ENCODE peak calls at places on chromosomes 13 and 19, in eight cellular contexts. I is right lobe of liver; Z is neural crest cell; Y is KBM-7; A is H1; X is CD8-positive, alpha-beta memory T cell; V is cardiac muscle cell; B is stimulated activated CD4-positive, alpha-beta T cell treated with anti-CD3 and anti-CD28 coated beads, Interleukin-4, amount 100 ng/mL, for 4 hours. F is an unnamed sample.

GRCh38 chr19:45250216-45250831 is 747 bp upstream of the MARK4 start:
- DNase-seq in Y (no peak), I (no peak), V (no peak), Z (no peak), X (no peak), A (no peak), B (no peak), F (no peak)

GRCh38 chr19:15374105-15374651 is 5.4 kb downstream of the AKAP8 start:
- DNase-seq in Y (no peak), Z (no peak), V (no peak), X (no peak), A (no peak), B (no peak), I (peak), F (no peak)

GRCh38 chr13:73228546-73228945 is 169.7 kb downstream of the KLF5 start:
- DNase-seq in Z (no peak), Y (no peak), X (no peak), B (peak), A (no peak), I (no peak), V (no peak), F (peak)

GRCh38 chr19:29384676-29385075 is 141.1 kb upstream of the VSTM2B start:
- DNase-seq in Y (no peak), X (no peak), B (no peak), Z (peak), V (no peak), A (no peak), I (no peak), F (no peak)

GRCh38 chr13:111005364-111005763 is 90.5 kb upstream of the ANKRD10 start:
- DNase-seq in Z (no peak), B (no peak), X (no peak), A (no peak), Y (no peak), I (no peak), V (no peak), F (no peak)

GRCh38 chr19:8641908-8642547 is 11.6 kb downstream of the NFILZ start:
- DNase-seq in X (no peak), Y (peak), V (peak), A (no peak), I (no peak), B (no peak), Z (peak), F (peak)

GRCh38 chr19:38862321-38863059 is 12.7 kb upstream of the HNRNPL start:
- DNase-seq in Z (no peak), I (no peak), B (no peak), Y (peak), X (no peak), A (no peak), V (no peak), F (peak)

GRCh38 chr13:21074601-21075302 is 13.4 kb upstream of the LATS2 start:
- DNase-seq in A (no peak), V (no peak), Z (no peak), Y (peak), B (peak), X (no peak), I (no peak), F (no peak)

GRCh38 chr19:44553478-44554171 is 24.1 kb upstream of the CEACAM20 start:
- DNase-seq in B (no peak), Y (peak), V (no peak), A (no peak), Z (no peak), I (no peak), X (no peak), F (peak)

GRCh38 chr19:58469241-58470013 is 2.5 kb downstream of the ZNF324 start:
- DNase-seq in Y (no peak), A (no peak), Z (no peak), X (no peak), B (no peak), I (no peak), V (no peak), F (no peak)

GRCh38 chr13:23619073-23619855 is 49.1 kb downstream of the TNFRSF19 start:
- DNase-seq in V (no peak), A (no peak), I (no peak), Z (no peak), X (no peak), Y (no peak), B (no peak), F (no peak)

GRCh38 chr13:80338781-80339577 is 1.9 kb downstream of the SPRY2 start:
- DNase-seq in X (no peak), Y (peak), B (no peak), Z (peak), V (peak), I (peak), A (no peak), F (peak)

GRCh38 chr13:102011539-102011938 is 390.3 kb downstream of the FGF14 start:
- DNase-seq in A (no peak), Y (no peak), V (no peak), B (no peak), Z (no peak), I (no peak), X (no peak), F (no peak)

GRCh38 chr13:101570410-101570809 is 117.9 kb downstream of the ITGBL1 start:
- DNase-seq in A (no peak), V (no peak), I (no peak), Z (no peak), X (no peak), Y (no peak), B (no peak), F (no peak)

GRCh38 chr13:22278336-22278929 is 607.6 kb downstream of the FGF9 start:
- DNase-seq in A (peak), X (peak), V (peak), B (peak), Z (peak), I (peak), Y (peak), F (peak)

GRCh38 chr19:35704218-35704617 is at the start of gene ZBTB32:
- DNase-seq in Y (no peak), A (no peak), Z (peak), B (no peak), X (no peak), V (peak), I (no peak), F (peak)

GRCh38 chr13:69213331-69213850 is 894.2 kb upstream of the ATXN8OS start:
- DNase-seq in Y (no peak), Z (no peak), X (no peak), B (no peak), V (no peak), A (no peak), I (no peak), F (no peak)

GRCh38 chr13:43936630-43937029 is 56.9 kb downstream of the LACC1 start:
- DNase-seq in A (no peak), V (no peak), Z (no peak), B (no peak), Y (no peak), I (no peak), X (no peak), F (no peak)

GRCh38 chr19:3350014-3350663 is 16.2 kb upstream of the NFIC start:
- DNase-seq in Y (no peak), I (peak), Z (no peak), V (no peak), B (no peak), X (no peak), A (no peak), F (no peak)

GRCh38 chr13:26988059-26988769 is 183.4 kb downstream of the USP12 start:
- DNase-seq in X (peak), B (no peak), Y (no peak), Z (no peak), V (no peak), A (no peak), I (peak), F (no peak)

GRCh38 chr13:20412761-20413355 is 112.8 kb downstream of the CRYL1 start:
- DNase-seq in Z (no peak), V (no peak), Y (no peak), B (peak), X (no peak), I (no peak), A (peak), F (peak)

GRCh38 chr13:65063753-65064152 is 2166.4 kb downstream of the PCDH9 start:
- DNase-seq in B (no peak), I (no peak), Z (no peak), A (no peak), X (no peak), Y (no peak), V (no peak), F (no peak)

GRCh38 chr19:46460981-46461380 is 10.4 kb downstream of the PNMA8A start:
- DNase-seq in I (no peak), Y (no peak), X (no peak), Z (no peak), V (no peak), A (no peak), B (no peak), F (no peak)

GRCh38 chr19:22634450-22634827 is 315 bp downstream of the ZNF492 start:
- DNase-seq in B (no peak), X (no peak), Z (no peak), A (no peak), Y (no peak), V (no peak), I (no peak), F (no peak)

GRCh38 chr19:45097776-45098520 is 5.0 kb downstream of the PPP1R37 start:
- DNase-seq in Z (no peak), A (no peak), V (no peak), X (no peak), B (no peak), Y (no peak), I (no peak), F (peak)

GRCh38 chr19:49097453-49098288 is 12.4 kb downstream of the SNRNP70 start:
- DNase-seq in B (peak), Z (peak), V (peak), Y (peak), I (peak), A (peak), X (peak), F (peak)

GRCh38 chr19:47663911-47664771 is 49.1 kb upstream of the EHD2 start:
- DNase-seq in V (peak), I (peak), Y (peak), B (no peak), X (no peak), Z (no peak), A (no peak), F (peak)

GRCh38 chr13:94535231-94535630 is 55.7 kb upstream of the DCT start:
- DNase-seq in V (no peak), A (no peak), B (no peak), Z (no peak), Y (no peak), I (no peak), X (no peak), F (no peak)

GRCh38 chr19:30564551-30565011 is 192.4 kb downstream of the ZNF536 start:
- DNase-seq in X (no peak), V (no peak), B (no peak), Z (no peak), I (no peak), A (no peak), Y (no peak), F (no peak)

GRCh38 chr13:108929532-108929931 is 300.1 kb downstream of the MYO16 start:
- DNase-seq in B (no peak), V (no peak), I (no peak), A (no peak), Y (no peak), X (no peak), Z (no peak), F (no peak)

GRCh38 chr13:74443623-74444022 is 309.4 kb upstream of the KLF12 start:
- DNase-seq in A (no peak), V (no peak), I (no peak), X (no peak), Z (no peak), B (no peak), Y (no peak), F (no peak)

GRCh38 chr19:13881231-13881691 is 4.3 kb downstream of the NANOS3 start:
- DNase-seq in B (peak), I (no peak), Z (peak), X (no peak), Y (peak), V (peak), A (peak), F (no peak)

GRCh38 chr19:44848036-44848804 is 2.1 kb downstream of the NECTIN2 start:
- DNase-seq in Z (peak), V (peak), B (no peak), X (no peak), Y (no peak), I (no peak), A (no peak), F (peak)

GRCh38 chr13:107351305-107351704 is 783.4 kb upstream of the ARGLU1 start:
- DNase-seq in V (peak), Y (no peak), X (no peak), A (no peak), I (no peak), Z (no peak), B (no peak), F (peak)

GRCh38 chr13:113491418-113491883 is 940 bp upstream of the DCUN1D2 start:
- DNase-seq in V (peak), Y (peak), B (no peak), Z (peak), X (no peak), A (no peak), I (no peak), F (peak)

GRCh38 chr19:10270180-10270615 is 722 bp upstream of the ICAM1 start:
- DNase-seq in B (peak), I (peak), A (no peak), V (no peak), Y (peak), X (peak), Z (no peak), F (peak)

GRCh38 chr19:51552996-51553725 is 17.9 kb upstream of the ZNF175 start:
- DNase-seq in A (peak), B (no peak), I (no peak), V (peak), Y (peak), Z (peak), X (no peak), F (peak)